ENCODE peak calls at places on chromosome 13, in eight cellular contexts. C is K562; H is activated CD4-positive, CD25-positive, alpha-beta regulatory T cell treated with anti-CD3 and anti-CD28 coated beads, Interleukin-2, amount 50 U/mL, for 24 hours; J is thoracic aorta; S is CD8-positive, alpha-beta T cell; N is activated CD8-positive, alpha-beta memory T cell treated with anti-CD3 and anti-CD28 coated beads, Interleukin-2, amount 10 ng/mL, durations not matched to agents 7 days and 5 days; K is natural killer cell; W is pancreas. B is an unnamed sample.
A peak's percentile ranks its signal among the peaks of the same experiment; 100 is the strongest.

GRCh38 chr13:99990045-99990977 is 8.7 kb downstream of the ZIC2 start:
- ATAC-seq in K (peak; percentile 10), S (peak; percentile 35), J (no peak), N (no peak), H (no peak), W (peak; percentile 28), C (no peak), B (no peak)

GRCh38 chr13:89029062-89029461 is 1357.9 kb downstream of the SLITRK5 start:
- ATAC-seq in K (no peak), S (no peak), H (no peak), C (no peak), N (no peak), W (no peak), J (no peak), B (peak; percentile 24)

GRCh38 chr13:70923863-70924752 is 815.9 kb upstream of the KLHL1 start:
- ATAC-seq in S (no peak), K (no peak), W (no peak), N (no peak), J (no peak), H (no peak), C (no peak), B (no peak)

GRCh38 chr13:41492432-41493267 is 35.3 kb downstream of the RGCC start:
- ATAC-seq in K (peak; percentile 88), C (no peak), W (no peak), S (peak; percentile 67), H (peak; percentile 73), N (peak; percentile 71), J (no peak), B (peak; percentile 90)

GRCh38 chr13:99371956-99372355 is 64.8 kb upstream of the GPR183 start:
- ATAC-seq in W (no peak), N (peak; percentile 76), J (no peak), K (peak; percentile 74), C (no peak), S (peak; percentile 39), H (peak; percentile 62), B (peak; percentile 75)

GRCh38 chr13:39888865-39889810 is 233.7 kb downstream of the COG6 start:
- ATAC-seq in J (no peak), N (no peak), S (no peak), H (no peak), C (no peak), K (no peak), W (no peak), B (no peak)

GRCh38 chr13:35714096-35714495 is 237.6 kb upstream of the MAB21L1 start:
- ATAC-seq in J (no peak), C (no peak), K (no peak), S (no peak), N (no peak), W (no peak), H (no peak), B (no peak)

GRCh38 chr13:32212420-32212819 is 102.7 kb downstream of the ZAR1L start:
- ATAC-seq in K (no peak), S (no peak), N (no peak), J (no peak), H (no peak), W (no peak), C (no peak), B (no peak)

GRCh38 chr13:28499579-28499978 is 4.7 kb upstream of the FLT1 start:
- ATAC-seq in J (no peak), S (no peak), W (no peak), H (no peak), N (no peak), K (no peak), C (no peak), B (no peak)

GRCh38 chr13:61413572-61413971 is 2.1 kb downstream of the PCDH20 start:
- ATAC-seq in H (no peak), C (no peak), N (no peak), W (peak; percentile 28), S (no peak), K (no peak), J (no peak), B (no peak)